ENCODE peak calls at places on chromosomes 5 and 9, in five cellular contexts. O is H1, W is K562, U is HepG2, Z is GM12878. X is an unnamed sample.

GRCh38 chr9:126514037-126514821 is 99.5 kb upstream of the LMX1B start:
- DNase-seq in O (no peak), W (peak), U (no peak), Z (no peak), X (peak)

GRCh38 chr5:17081142-17081541 is 136.3 kb upstream of the BASP1 start:
- DNase-seq in O (no peak), W (no peak), U (no peak), Z (no peak), X (no peak)

GRCh38 chr9:121545148-121545874 is 45.7 kb upstream of the GGTA1 start:
- DNase-seq in O (no peak), W (no peak), U (no peak), Z (no peak), X (no peak)

GRCh38 chr9:101648493-101648892 is 53.7 kb upstream of the PPP3R2 start:
- DNase-seq in O (no peak), W (no peak), U (no peak), Z (no peak), X (no peak)

GRCh38 chr5:43658499-43658898 is 55.5 kb downstream of the NNT start:
- DNase-seq in O (no peak), W (no peak), U (no peak), Z (no peak), X (no peak)

GRCh38 chr9:124261787-124262595 is 4.2 kb downstream of the NEK6 start:
- DNase-seq in O (no peak), W (no peak), U (no peak), Z (no peak), X (no peak)

GRCh38 chr9:755454-756381 is 85.8 kb upstream of the DMRT1 start:
- DNase-seq in O (no peak), W (no peak), U (peak), Z (no peak), X (peak)

GRCh38 chr5:164351245-164351834 is 845.9 kb downstream of the MAT2B start:
- DNase-seq in O (no peak), W (no peak), U (no peak), Z (no peak), X (no peak)

GRCh38 chr5:159051431-159052281 is 48.1 kb downstream of the EBF1 start:
- DNase-seq in O (no peak), W (no peak), U (no peak), Z (no peak), X (no peak)

GRCh38 chr9:99057665-99058625 is 47.0 kb upstream of the TGFBR1 start:
- DNase-seq in O (no peak), W (peak), U (no peak), Z (peak), X (no peak)

GRCh38 chr5:135878156-135878620 is 17.5 kb downstream of the IL9 start:
- DNase-seq in O (no peak), W (no peak), U (no peak), Z (no peak), X (no peak)

GRCh38 chr5:58462623-58463230 is 2.8 kb upstream of the PLK2 start:
- DNase-seq in O (no peak), W (peak), U (peak), Z (no peak), X (peak)

GRCh38 chr9:28471261-28471660 is 898.0 kb upstream of the C9orf72 start:
- DNase-seq in O (no peak), W (no peak), U (no peak), Z (no peak), X (no peak)

GRCh38 chr9:123349691-123350480 is 6.1 kb upstream of the CRB2 start:
- DNase-seq in O (peak), W (peak), U (peak), Z (no peak), X (peak)

GRCh38 chr5:158899792-158900191 is 199.9 kb downstream of the EBF1 start:
- DNase-seq in O (no peak), W (no peak), U (no peak), Z (no peak), X (no peak)

GRCh38 chr5:36418172-36418979 is 116.7 kb upstream of the RANBP3L start:
- DNase-seq in O (no peak), W (no peak), U (peak), Z (no peak), X (no peak)

GRCh38 chr9:33166263-33167083 is 663 bp downstream of the B4GALT1 start:
- DNase-seq in O (no peak), W (peak), U (no peak), Z (no peak), X (no peak)

GRCh38 chr9:90142580-90142979 is 500.0 kb downstream of the DIRAS2 start:
- DNase-seq in O (no peak), W (peak), U (peak), Z (no peak), X (no peak)

GRCh38 chr9:101457003-101457402 is 21.4 kb upstream of the ALDOB start:
- DNase-seq in O (no peak), W (no peak), U (peak), Z (no peak), X (no peak)

GRCh38 chr9:116365056-116365471 is 211.5 kb downstream of the PAPPA start:
- DNase-seq in O (no peak), W (no peak), U (no peak), Z (no peak), X (no peak)

GRCh38 chr5:172943283-172943841 is 15.9 kb upstream of the RPL26L1 start:
- DNase-seq in O (no peak), W (peak), U (no peak), Z (no peak), X (no peak)

GRCh38 chr9:98687911-98688310 is 20.8 kb downstream of the GABBR2 start:
- DNase-seq in O (no peak), W (no peak), U (no peak), Z (no peak), X (no peak)

DNA sequence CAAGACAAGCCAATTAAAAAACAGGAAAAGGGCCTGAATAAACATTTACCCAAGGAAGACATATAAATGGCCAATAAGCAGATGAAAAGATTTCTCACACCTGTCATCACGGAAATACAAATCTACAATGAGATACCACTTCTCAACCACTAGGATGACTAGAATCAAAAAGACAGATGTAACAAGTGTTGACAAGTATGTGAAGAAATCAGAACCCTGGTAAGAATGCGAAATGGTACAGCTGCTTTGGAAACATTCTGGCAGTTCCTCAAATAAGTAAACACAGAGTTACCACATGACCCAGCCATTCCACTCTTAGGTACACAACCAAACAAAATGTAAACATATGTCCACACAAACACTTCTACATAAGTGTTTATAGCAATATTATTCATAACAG is 32.5 kb downstream of the LEAP2 start:
- DNase-seq in O (no peak), W (no peak), U (peak), Z (no peak), X (no peak)
- TF ChIP-seq HDAC2 in O (no peak), W (no peak), U (no peak), Z (no peak), X (no peak)

GRCh38 chr9:3342159-3342777 is 183.5 kb downstream of the RFX3 start:
- DNase-seq in O (no peak), W (no peak), U (no peak), Z (no peak), X (no peak)
- TF ChIP-seq HDAC2 in O (no peak), W (no peak), U (no peak), Z (no peak), X (no peak)

GRCh38 chr5:56264417-56265025 is 31.4 kb upstream of the ANKRD55 start:
- DNase-seq in O (peak), W (peak), U (peak), Z (no peak), X (peak)
- TF ChIP-seq HDAC2 in O (no peak), W (no peak), U (no peak), Z (no peak), X (no peak)

GRCh38 chr9:118529210-118529609 is 825.0 kb downstream of the TLR4 start:
- DNase-seq in O (no peak), W (no peak), U (no peak), Z (no peak), X (no peak)

GRCh38 chr9:118529624-118530214 is 825.5 kb downstream of the TLR4 start:
- DNase-seq in O (no peak), W (no peak), U (no peak), Z (peak), X (no peak)

GRCh38 chr9:118533850-118534249 is 829.6 kb downstream of the TLR4 start:
- DNase-seq in O (no peak), W (no peak), U (no peak), Z (no peak), X (no peak)

GRCh38 chr9:118538981-118539380 is 830.3 kb downstream of the BRINP1 start:
- DNase-seq in O (no peak), W (no peak), U (no peak), Z (no peak), X (no peak)

DNA sequence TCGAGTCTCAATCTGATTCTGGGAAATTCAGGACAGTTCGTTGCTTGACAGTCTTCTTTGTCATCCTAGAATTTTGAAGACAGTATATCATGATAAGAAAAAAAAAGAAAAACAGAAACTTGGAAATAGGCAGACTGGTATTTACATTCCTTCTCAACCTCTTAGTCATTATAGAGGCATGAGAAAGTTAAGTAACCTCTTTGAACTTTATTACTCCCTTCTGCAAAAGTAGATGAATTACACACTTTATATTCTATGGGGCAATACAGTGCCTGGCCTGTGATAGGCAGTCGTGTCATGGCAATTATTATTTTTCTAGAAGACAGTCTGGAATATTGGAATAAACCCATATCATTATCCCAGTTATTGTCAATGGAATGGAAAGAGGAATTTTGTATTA is 828.9 kb downstream of the TLR4 start:
- DNase-seq in O (no peak), W (no peak), U (no peak), Z (no peak), X (no peak)
- TF ChIP-seq HDAC2 in O (no peak), W (no peak), U (no peak), Z (no peak), X (no peak)

DNA sequence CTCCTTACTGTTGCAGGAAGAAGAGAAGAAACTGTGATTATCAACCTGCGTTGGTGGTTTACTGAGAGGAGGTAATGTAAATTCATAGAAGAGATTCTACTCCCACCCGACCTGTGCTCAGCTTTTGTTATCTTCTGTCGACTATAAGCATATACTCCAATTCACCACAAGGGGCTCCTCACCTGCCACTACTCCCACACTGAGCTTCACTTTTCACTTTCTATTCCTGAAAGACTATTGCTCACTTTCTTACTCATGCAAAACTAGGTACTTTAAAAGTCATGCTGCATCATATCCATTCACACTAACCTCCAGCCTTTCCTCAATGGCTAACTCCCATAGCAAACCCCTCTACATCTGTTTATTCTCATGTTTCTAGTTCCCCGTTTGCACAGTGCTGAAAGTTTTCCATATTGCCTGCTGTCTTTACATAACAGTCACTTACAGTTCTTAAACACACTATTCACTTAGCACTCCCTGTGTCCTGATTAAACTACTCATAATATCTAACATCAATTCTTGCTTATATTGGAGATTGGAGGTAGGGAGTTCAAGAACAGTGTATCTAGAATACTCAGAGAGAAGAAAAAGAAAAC is 1062.6 kb downstream of the NR2F1-AS1 start:
- DNase-seq in O (no peak), W (no peak), U (peak), Z (peak), X (peak)
- TF ChIP-seq HDAC2 in O (no peak), W (no peak), U (no peak), Z (no peak), X (no peak)

GRCh38 chr5:179321206-179321987 is 23.9 kb downstream of the ADAMTS2 start:
- DNase-seq in O (no peak), W (no peak), U (no peak), Z (no peak), X (no peak)
- TF ChIP-seq HDAC2 in O (no peak), W (no peak), U (no peak), Z (no peak), X (no peak)

X was measured in A549.